ENCODE peak calls at places on chromosomes 13 and 19, in nine cellular contexts. S is stimulated activated CD4-positive, alpha-beta T cell treated with anti-CD3 and anti-CD28 coated beads, Interleukin-15, amount 100 ng/mL, for 1 hour; U is Daoy; N is T-helper 2 cell treated with Interferon-gamma antibody and Interleukin-4, amounts not matched to agents 5 μg/mL and 100 μg/mL, for 36 hours; A is stimulated activated CD8-positive, alpha-beta memory T cell treated with anti-CD3 and anti-CD28 coated beads, Interleukin-2, amount 100 ng/mL, for 1 hour; W is activated T-helper 1 cell treated with anti-CD3 and anti-CD28 coated beads, Interleukin-2, amount 50 U/mL, for 16 hours; G is iris pigment epithelial cell; I is left ventricle myocardium inferior; V is left cardiac atrium. F is an unnamed sample.

GRCh38 chr13:66560189-66560588 is 669.9 kb downstream of the PCDH9 start:
- DNase-seq in S (no peak), U (no peak), N (no peak), A (no peak), W (no peak), G (no peak), I (no peak), V (no peak), F (no peak)

GRCh38 chr19:38529610-38530009 is 88.1 kb downstream of the MAP4K1 start:
- DNase-seq in S (no peak), U (no peak), N (no peak), A (no peak), W (no peak), G (no peak), I (no peak), V (no peak), F (no peak)

GRCh38 chr13:111270126-111270525 is 50.3 kb upstream of the TEX29 start:
- DNase-seq in S (no peak), U (no peak), N (no peak), A (no peak), W (no peak), G (peak; percentile 14), I (no peak), V (no peak), F (no peak)

GRCh38 chr19:17266589-17266974 is 661 bp upstream of the BABAM1 start:
- DNase-seq in S (no peak), U (no peak), N (no peak), A (no peak), W (no peak), G (no peak), I (no peak), V (no peak), F (no peak)

GRCh38 chr13:110652231-110652730 is 36.9 kb downstream of the NAXD start:
- DNase-seq in S (no peak), U (no peak), N (no peak), A (no peak), W (no peak), G (no peak), I (no peak), V (peak; percentile 13), F (no peak)

GRCh38 chr19:15464394-15465385 is at the start of gene RASAL3:
- DNase-seq in S (peak; percentile 41), U (no peak), N (peak; percentile 50), A (peak; percentile 47), W (peak; percentile 46), G (peak; percentile 63), I (no peak), V (no peak), F (no peak)

GRCh38 chr13:113145911-113146598 is 12.4 kb upstream of the PROZ start:
- DNase-seq in S (no peak), U (no peak), N (no peak), A (no peak), W (no peak), G (no peak), I (no peak), V (no peak), F (no peak)

GRCh38 chr19:30719189-30719990 is 347.2 kb downstream of the ZNF536 start:
- DNase-seq in S (no peak), U (peak; percentile 76), N (peak; percentile 17), A (no peak), W (no peak), G (peak; percentile 14), I (peak; percentile 81), V (peak; percentile 79), F (no peak)

GRCh38 chr19:10462557-10462956 is 40.6 kb downstream of the KEAP1 start:
- DNase-seq in S (no peak), U (no peak), N (no peak), A (no peak), W (no peak), G (no peak), I (no peak), V (no peak), F (no peak)

GRCh38 chr19:4337906-4338440 is 654 bp downstream of the STAP2 start:
- DNase-seq in S (no peak), U (no peak), N (no peak), A (no peak), W (no peak), G (no peak), I (no peak), V (no peak), F (no peak)

GRCh38 chr13:111363121-111363520 is 42.7 kb downstream of the TEX29 start:
- DNase-seq in S (no peak), U (no peak), N (no peak), A (no peak), W (no peak), G (no peak), I (no peak), V (no peak), F (no peak)

F was measured in GOT3.